ENCODE peak calls at places on chromosome 9, in seven cellular contexts. R is mesothelial cell of epicardium, L is dorsolateral prefrontal cortex, K is tibial nerve, Y is A549, O is choroid plexus epithelial cell, E is GM06990. X is an unnamed sample.
A peak's percentile ranks its signal among the peaks of the same experiment; 100 is the strongest.

GRCh38 chr9:99169982-99170761 is 51.6 kb downstream of the ALG2 start:
- DNase-seq in R (no peak), L (no peak), K (no peak), Y (no peak), O (no peak), E (no peak), X (no peak)

GRCh38 chr9:68895741-68896478 is 118.0 kb downstream of the PRKACG start:
- DNase-seq in R (no peak), L (no peak), K (no peak), Y (no peak), O (peak; percentile 41), E (peak; percentile 33), X (peak; percentile 20)

GRCh38 chr9:97388721-97389238 is 23.1 kb upstream of the TDRD7 start:
- DNase-seq in R (no peak), L (no peak), K (no peak), Y (no peak), O (no peak), E (peak; percentile 70), X (peak; percentile 85)

GRCh38 chr9:89864257-89864656 is 259.4 kb downstream of the GADD45G start:
- DNase-seq in R (no peak), L (no peak), K (no peak), Y (no peak), O (no peak), E (no peak), X (no peak)

GRCh38 chr9:112887377-112887776 is 3.3 kb downstream of the SLC46A2 start:
- DNase-seq in R (no peak), L (no peak), K (no peak), Y (no peak), O (no peak), E (no peak), X (no peak)

GRCh38 chr9:127968046-127968445 is 12.7 kb downstream of the EEIG1 start:
- DNase-seq in R (no peak), L (no peak), K (no peak), Y (peak; percentile 90), O (peak; percentile 37), E (no peak), X (no peak)

GRCh38 chr9:36328798-36329411 is 70.7 kb upstream of the GNE start:
- DNase-seq in R (no peak), L (peak; percentile 49), K (no peak), Y (peak; percentile 72), O (peak; percentile 87), E (peak; percentile 24), X (peak; percentile 70)

GRCh38 chr9:95726756-95727155 is 148.7 kb upstream of the ERCC6L2 start:
- DNase-seq in R (no peak), L (no peak), K (no peak), Y (peak; percentile 36), O (peak; percentile 75), E (no peak), X (peak; percentile 72)

GRCh38 chr9:109320338-109320733 is 523 bp downstream of the EPB41L4B start:
- DNase-seq in R (no peak), L (no peak), K (no peak), Y (no peak), O (no peak), E (peak; percentile 17), X (peak; percentile 68)

DNA sequence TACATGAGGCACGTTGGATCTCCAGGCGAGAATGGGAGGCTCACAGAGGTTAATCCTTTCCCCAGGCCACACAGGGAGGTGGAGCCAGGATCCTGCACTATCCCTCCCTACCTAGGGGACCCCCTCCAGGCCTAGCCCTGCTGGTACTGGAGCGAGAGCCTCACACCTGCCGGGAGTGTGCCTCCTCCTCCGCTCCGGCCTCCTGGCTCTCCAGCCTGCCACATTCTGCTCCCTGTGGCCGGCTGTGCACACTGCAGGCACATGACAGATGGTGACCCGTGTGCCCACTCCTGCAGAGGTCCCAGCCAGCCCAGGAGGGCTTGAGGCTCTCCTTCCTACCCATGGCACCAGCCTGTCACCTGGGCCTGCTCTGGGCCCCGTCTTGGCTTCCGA is 93.4 kb downstream of the RXRA start:
- DNase-seq in R (no peak), L (no peak), K (no peak), Y (peak; percentile 78), O (no peak), E (no peak), X (no peak)
- TF ChIP-seq CTCF in R (peak; percentile 42), L (peak; percentile 16), K (no peak), Y (peak; percentile 30), O (peak; percentile 45), E (peak; percentile 45), X (peak; percentile 39)

GRCh38 chr9:14433841-14434511 is 120.0 kb upstream of the NFIB start:
- DNase-seq in R (no peak), L (peak; percentile 49), K (no peak), Y (peak; percentile 15), O (peak; percentile 86), E (peak; percentile 7), X (peak; percentile 12)
- TF ChIP-seq CTCF in R (peak; percentile 29), L (peak; percentile 53), K (peak; percentile 25), Y (peak; percentile 62), O (peak; percentile 54), E (no peak), X (peak; percentile 26)

DNA sequence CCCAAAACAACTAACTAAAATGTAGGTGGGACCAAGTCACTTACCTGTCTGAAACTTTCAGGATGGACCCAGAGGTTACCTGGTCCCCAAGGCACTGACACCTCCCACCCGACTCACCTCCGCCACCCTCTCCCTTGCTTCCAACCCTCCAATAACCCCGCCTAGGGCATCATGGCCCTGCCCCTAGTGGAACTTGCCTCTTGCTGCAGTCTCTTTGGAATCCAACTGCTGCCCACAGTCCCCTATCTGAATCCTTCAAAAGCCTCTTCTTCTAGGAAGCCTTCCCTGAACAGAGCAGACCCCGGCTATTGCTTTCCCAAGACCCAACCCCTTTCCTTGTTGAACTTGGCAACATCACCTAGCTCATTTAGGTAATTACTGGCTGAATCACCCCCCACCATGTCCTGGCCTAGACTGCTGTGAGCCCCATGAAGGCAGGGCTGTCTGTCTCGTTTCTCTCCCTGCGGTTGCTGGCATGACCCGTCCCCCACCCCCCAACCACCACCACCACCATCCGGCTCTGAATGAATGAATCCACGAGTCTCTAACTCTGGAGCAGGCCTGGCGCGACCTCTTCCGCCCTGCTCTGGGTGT is 9.4 kb downstream of the CRB2 start:
- DNase-seq in R (no peak), L (no peak), K (no peak), Y (no peak), O (no peak), E (no peak), X (no peak)
- TF ChIP-seq CTCF in R (no peak), L (no peak), K (no peak), Y (no peak), O (peak; percentile 45), E (peak; percentile 15), X (peak; percentile 17)

GRCh38 chr9:37669232-37669631 is 18.5 kb downstream of the FRMPD1 start:
- DNase-seq in R (no peak), L (no peak), K (no peak), Y (no peak), O (no peak), E (no peak), X (no peak)

GRCh38 chr9:37663926-37664325 is 13.2 kb downstream of the FRMPD1 start:
- DNase-seq in R (no peak), L (no peak), K (no peak), Y (no peak), O (no peak), E (no peak), X (no peak)

DNA sequence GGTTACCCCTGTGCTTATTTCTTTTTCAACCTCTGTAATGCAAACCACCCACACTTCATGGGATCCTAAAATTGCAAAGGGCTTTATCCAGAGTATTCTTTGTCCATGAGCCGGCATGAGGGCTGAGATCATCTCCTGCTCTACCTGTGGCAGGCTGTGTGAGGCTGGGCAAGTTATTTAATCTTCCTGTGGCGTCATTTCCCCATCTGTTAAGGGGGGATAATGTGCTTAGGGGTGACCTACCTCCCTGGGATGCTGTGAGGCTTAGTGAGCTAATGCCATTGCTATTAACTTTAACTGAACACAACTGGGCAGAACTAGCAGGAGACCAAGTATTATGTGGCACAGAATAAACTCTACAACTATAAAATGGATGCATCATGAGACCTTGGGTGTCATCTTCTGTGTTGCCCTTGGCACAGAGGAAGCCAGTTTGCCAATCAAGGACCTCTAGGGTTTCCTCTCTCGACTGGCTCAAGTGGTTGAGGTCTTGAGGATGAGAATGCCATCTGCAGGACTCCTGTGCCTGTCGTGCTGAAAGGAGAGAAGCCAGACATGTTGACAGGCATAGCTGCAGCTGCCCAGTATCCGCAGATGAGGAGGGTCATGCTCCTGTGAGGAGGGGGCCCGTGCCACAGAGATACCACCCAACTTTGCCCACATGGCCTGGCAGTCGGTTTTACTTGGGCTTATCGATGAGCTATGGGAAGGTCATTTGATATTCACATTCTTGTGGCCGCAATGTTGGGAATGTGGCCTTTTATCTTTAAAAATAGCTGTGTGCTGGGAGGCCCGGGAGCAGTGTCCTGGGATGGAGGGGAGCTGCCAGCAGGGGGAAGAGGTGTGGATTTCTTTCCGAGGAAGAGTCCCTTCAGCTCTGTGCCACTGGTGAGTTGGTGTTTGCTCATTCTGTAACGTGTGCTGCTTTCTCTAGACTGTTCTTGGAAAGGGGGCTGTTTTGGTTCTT is 17.2 kb downstream of the FRMPD1 start:
- DNase-seq in R (no peak), L (no peak), K (no peak), Y (peak; percentile 24), O (no peak), E (no peak), X (no peak)
- TF ChIP-seq CTCF in R (no peak), L (no peak), K (no peak), Y (no peak), O (no peak), E (no peak), X (no peak)

GRCh38 chr9:13424872-13425271 is 145.4 kb upstream of the MPDZ start:
- DNase-seq in R (no peak), L (no peak), K (no peak), Y (no peak), O (no peak), E (no peak), X (no peak)

GRCh38 chr9:13429271-13429670 is 149.8 kb upstream of the MPDZ start:
- DNase-seq in R (no peak), L (no peak), K (no peak), Y (no peak), O (no peak), E (no peak), X (no peak)

GRCh38 chr9:13424204-13424603 is 144.7 kb upstream of the MPDZ start:
- DNase-seq in R (no peak), L (no peak), K (no peak), Y (no peak), O (no peak), E (no peak), X (no peak)

GRCh38 chr9:13430717-13431116 is 151.2 kb upstream of the MPDZ start:
- DNase-seq in R (no peak), L (no peak), K (no peak), Y (no peak), O (no peak), E (no peak), X (no peak)

DNA sequence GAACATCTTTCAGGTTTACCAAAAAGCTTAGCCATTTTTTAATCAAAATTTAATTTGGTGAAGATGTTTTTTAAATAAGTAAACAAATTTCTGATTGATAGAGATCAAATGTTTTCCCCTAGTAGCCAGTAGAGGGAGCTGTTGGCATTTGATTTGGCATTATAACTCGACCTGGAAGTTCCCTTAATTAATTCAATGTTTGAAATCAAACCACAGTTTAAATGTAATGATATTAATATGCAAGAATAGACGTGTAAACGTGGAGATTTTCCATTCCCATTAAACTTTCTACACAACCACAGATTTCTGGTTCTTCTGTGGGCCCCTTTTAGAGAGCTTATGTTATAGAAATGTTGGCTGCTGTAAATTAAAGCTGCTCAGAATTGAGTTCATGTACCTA is 148.1 kb upstream of the MPDZ start:
- DNase-seq in R (no peak), L (no peak), K (no peak), Y (peak; percentile 6), O (peak; percentile 77), E (peak; percentile 6), X (peak; percentile 37)
- TF ChIP-seq CTCF in R (peak; percentile 92), L (peak; percentile 79), K (peak; percentile 56), Y (peak; percentile 73), O (peak; percentile 68), E (peak; percentile 57), X (peak; percentile 71)